ENCODE peak calls at places on chromosome 19, in ten cellular contexts. N is brain microvascular endothelial cell, I is body of pancreas, C is left ventricle myocardium inferior, G is fibroblast of villous mesenchyme, U is fibroblast of the aortic adventitia, T is Peyer's patch, V is IMR-90, J is ovary, S is dorsolateral prefrontal cortex. Z is an unnamed sample.

GRCh38 chr19:56946164-56946563 is 105.6 kb upstream of the PEG3 start:
- DNase-seq in N (no peak), I (no peak), C (no peak), G (no peak), U (no peak), T (no peak), V (no peak), J (peak), S (peak), Z (no peak)

GRCh38 chr19:12646551-12646950 is 20.0 kb downstream of the MAN2B1 start:
- DNase-seq in N (no peak), I (no peak), C (no peak), G (no peak), U (no peak), T (no peak), V (no peak), J (no peak), S (no peak), Z (no peak)

GRCh38 chr19:28977826-28978225 is 235.1 kb downstream of the UQCRFS1 start:
- DNase-seq in N (no peak), I (no peak), C (no peak), G (no peak), U (no peak), T (no peak), V (no peak), J (no peak), S (no peak), Z (no peak)

GRCh38 chr19:47158367-47158791 is 27.7 kb downstream of the SAE1 start:
- DNase-seq in N (no peak), I (no peak), C (no peak), G (no peak), U (no peak), T (no peak), V (no peak), J (no peak), S (no peak), Z (no peak)

GRCh38 chr19:49333426-49334288 is 1.5 kb upstream of the CD37 start:
- DNase-seq in N (no peak), I (no peak), C (no peak), G (peak), U (no peak), T (no peak), V (peak), J (peak), S (no peak), Z (no peak)

GRCh38 chr19:7832009-7832408 is 2.0 kb downstream of the EVI5L start:
- DNase-seq in N (no peak), I (no peak), C (no peak), G (no peak), U (no peak), T (no peak), V (no peak), J (no peak), S (no peak), Z (no peak)

GRCh38 chr19:49997709-49998108 is 27.5 kb downstream of the VRK3 start:
- DNase-seq in N (peak), I (no peak), C (no peak), G (peak), U (peak), T (no peak), V (peak), J (no peak), S (no peak), Z (no peak)

GRCh38 chr19:16324384-16325160 is at the start of gene KLF2:
- DNase-seq in N (peak), I (peak), C (peak), G (peak), U (peak), T (peak), V (peak), J (peak), S (peak), Z (peak)

GRCh38 chr19:4097501-4097900 is 26.4 kb downstream of the MAP2K2 start:
- DNase-seq in N (no peak), I (no peak), C (peak), G (no peak), U (no peak), T (no peak), V (no peak), J (no peak), S (no peak), Z (no peak)

GRCh38 chr19:15479391-15480345 is at the start of gene PGLYRP2:
- DNase-seq in N (no peak), I (peak), C (no peak), G (no peak), U (no peak), T (no peak), V (no peak), J (no peak), S (peak), Z (no peak)

GRCh38 chr19:7757358-7757757 is 5.7 kb upstream of the CLEC4M start:
- DNase-seq in N (no peak), I (no peak), C (no peak), G (no peak), U (no peak), T (no peak), V (no peak), J (no peak), S (no peak), Z (no peak)

DNA sequence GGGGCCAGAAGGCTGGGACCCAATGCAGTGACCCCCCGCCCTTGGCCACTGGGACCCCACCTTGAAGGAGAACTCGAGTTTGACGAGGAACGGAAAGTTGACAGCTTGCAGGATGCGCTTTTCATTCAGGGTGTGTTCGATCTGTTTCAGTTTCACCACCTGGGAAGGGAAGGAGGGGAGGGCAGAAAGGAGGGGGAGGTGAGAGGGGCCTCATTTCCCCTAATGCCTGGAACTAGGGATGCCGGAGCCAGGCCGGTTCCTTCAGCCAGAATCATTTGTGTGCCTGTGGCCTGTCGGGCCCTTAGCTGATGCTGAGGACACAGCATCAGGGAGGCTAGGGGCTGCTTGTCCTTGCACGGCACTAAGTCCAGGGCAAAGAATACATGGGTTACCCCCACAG is 12.2 kb upstream of the SAMD1 start:
- DNase-seq in N (no peak), I (no peak), C (no peak), G (no peak), U (no peak), T (no peak), V (no peak), J (no peak), S (no peak), Z (no peak)
- H3K4me3 ChIP-seq in N (no peak), I (no peak), C (no peak), G (no peak), U (no peak), T (no peak), V (no peak), J (no peak), S (no peak), Z (no peak)

GRCh38 chr19:1429750-1430149 is 8.4 kb upstream of the RPS15 start:
- DNase-seq in N (no peak), I (no peak), C (peak), G (peak), U (no peak), T (peak), V (no peak), J (no peak), S (no peak), Z (no peak)

GRCh38 chr19:1431759-1432506 is 6.3 kb upstream of the RPS15 start:
- DNase-seq in N (no peak), I (no peak), C (no peak), G (no peak), U (no peak), T (no peak), V (no peak), J (no peak), S (no peak), Z (no peak)

GRCh38 chr19:1432507-1432887 is 5.7 kb upstream of the RPS15 start:
- DNase-seq in N (no peak), I (no peak), C (no peak), G (no peak), U (no peak), T (no peak), V (no peak), J (no peak), S (no peak), Z (no peak)

GRCh38 chr19:1428738-1429391 is 9.3 kb upstream of the RPS15 start:
- DNase-seq in N (no peak), I (no peak), C (no peak), G (no peak), U (no peak), T (no peak), V (no peak), J (no peak), S (no peak), Z (no peak)

DNA sequence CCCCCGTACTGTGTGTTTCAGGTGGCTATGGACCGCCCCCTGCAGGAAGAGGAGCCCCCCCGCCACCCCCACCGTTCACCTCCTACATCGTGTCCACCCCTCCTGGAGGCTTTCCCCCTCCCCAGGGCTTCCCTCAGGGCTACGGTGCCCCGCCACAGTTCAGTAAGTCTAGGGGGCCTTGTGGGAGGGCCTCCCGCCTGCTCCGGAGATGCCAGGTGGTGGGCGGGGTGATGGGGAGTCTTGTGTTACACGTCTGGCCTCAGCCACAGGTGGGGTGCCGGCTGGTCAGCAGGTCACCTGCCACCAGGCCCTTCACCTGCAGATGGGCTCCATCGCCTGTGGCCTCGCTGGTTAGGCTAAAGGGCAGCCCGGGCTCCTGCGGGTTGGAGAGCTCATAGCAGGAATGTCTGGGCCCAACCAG is 8.0 kb upstream of the RPS15 start:
- DNase-seq in N (no peak), I (no peak), C (no peak), G (no peak), U (no peak), T (no peak), V (no peak), J (no peak), S (no peak), Z (no peak)
- H3K4me3 ChIP-seq in N (no peak), I (no peak), C (no peak), G (no peak), U (no peak), T (no peak), V (no peak), J (no peak), S (no peak), Z (no peak)

DNA sequence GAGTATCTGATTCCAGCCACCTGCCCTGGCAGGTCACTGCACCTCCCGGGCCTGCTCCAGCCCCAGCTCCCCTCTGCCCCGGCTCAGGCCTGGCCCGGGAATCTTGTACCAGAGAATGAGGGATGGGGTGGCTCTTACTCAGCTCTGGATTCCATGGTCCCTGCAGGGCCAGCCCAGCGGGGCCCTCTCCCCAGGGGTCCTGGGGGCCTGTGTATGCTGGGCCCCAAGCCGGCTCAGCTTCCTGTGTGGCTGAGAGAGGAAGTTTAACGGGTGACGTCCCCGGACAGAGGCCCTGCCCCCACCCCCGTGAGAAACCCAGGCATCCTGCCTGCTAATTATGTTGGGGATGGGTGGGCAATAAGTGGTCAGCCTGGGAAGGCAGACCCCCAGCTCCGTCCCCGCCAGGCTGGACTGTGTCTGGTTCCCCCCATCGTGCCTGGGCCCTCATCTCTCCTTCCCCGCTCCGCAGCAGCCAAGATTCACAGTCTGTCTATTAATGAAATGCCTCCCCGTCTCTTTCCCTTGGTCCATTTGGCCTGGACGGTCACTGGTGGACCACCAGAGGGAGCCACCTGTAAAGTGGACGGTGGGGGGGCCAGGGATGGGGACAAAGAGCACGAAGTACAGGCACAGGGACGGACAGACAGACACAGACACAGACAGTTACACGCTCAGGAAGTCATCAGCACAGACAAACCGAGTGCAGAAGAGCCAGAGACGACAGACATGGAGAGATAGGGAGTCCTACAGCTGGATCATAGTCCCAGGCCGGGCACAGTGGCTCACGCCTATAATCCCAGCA is at the start of gene DENND1C:
- DNase-seq in N (no peak), I (peak), C (no peak), G (no peak), U (no peak), T (no peak), V (no peak), J (no peak), S (no peak), Z (no peak)
- H3K4me3 ChIP-seq in N (no peak), I (no peak), C (peak), G (no peak), U (no peak), T (peak), V (no peak), J (no peak), S (peak), Z (no peak)

DNA sequence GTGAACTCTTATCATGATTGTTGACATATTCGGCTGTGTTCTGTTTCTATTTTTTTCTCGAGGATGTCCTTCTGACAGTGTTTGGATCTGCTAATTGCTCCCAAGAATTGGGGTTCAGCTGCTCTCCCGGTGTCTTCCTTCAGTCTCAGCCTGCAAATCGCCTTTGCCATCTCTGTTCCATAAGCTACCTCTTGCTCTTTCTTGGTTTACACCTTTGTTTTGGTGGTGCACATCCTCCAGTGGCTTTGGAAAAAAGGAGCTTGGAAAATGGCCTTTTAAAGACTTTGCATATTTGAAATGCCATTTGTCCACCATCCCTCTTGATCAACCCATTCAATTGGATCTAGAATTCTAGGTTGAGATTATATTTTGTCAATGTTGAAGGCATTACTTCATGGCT is 137.2 kb downstream of the URI1 start:
- DNase-seq in N (no peak), I (no peak), C (no peak), G (no peak), U (no peak), T (no peak), V (no peak), J (no peak), S (no peak), Z (no peak)
- H3K4me3 ChIP-seq in N (no peak), I (no peak), C (no peak), G (no peak), U (no peak), T (no peak), V (no peak), J (no peak), S (no peak), Z (no peak)

DNA sequence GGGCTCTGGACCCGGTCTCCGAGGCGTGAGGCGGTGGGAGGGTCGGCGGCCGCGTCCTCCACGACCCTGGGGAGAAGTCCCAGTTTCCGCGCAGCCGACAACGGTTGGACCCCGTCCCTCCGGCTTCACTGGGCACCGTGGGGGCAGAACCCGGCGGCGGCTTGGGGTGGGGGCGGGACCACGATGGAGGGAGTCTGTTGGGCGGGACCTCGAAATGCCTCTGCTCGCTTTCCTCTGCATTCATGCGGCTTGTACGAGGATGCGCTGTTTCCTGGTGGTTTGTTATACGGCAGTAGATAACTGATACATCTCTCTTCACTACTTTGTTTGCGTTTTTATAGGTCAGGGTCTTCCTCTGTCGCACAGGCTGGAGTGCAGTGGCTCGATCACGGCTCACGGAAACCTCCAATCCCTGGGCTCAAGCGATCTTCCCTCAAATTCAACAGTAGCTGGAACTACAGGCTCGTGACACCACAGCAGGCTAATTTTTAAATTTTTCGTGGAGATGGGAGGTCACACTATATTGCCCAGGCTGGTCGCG is 24.6 kb upstream of the ZNF846 start:
- DNase-seq in N (peak), I (peak), C (peak), G (peak), U (peak), T (no peak), V (peak), J (peak), S (peak), Z (peak)
- H3K4me3 ChIP-seq in N (peak), I (peak), C (peak), G (peak), U (peak), T (peak), V (peak), J (peak), S (peak), Z (peak)

GRCh38 chr19:3075605-3076431 is 13.5 kb upstream of the TLE5 start:
- DNase-seq in N (no peak), I (peak), C (peak), G (no peak), U (no peak), T (peak), V (no peak), J (peak), S (no peak), Z (no peak)
- H3K4me3 ChIP-seq in N (peak), I (no peak), C (no peak), G (no peak), U (peak), T (no peak), V (peak), J (no peak), S (peak), Z (no peak)

GRCh38 chr19:38657633-38658222 is 10.3 kb downstream of the ACTN4 start:
- DNase-seq in N (peak), I (no peak), C (no peak), G (peak), U (peak), T (no peak), V (peak), J (no peak), S (no peak), Z (peak)
- H3K4me3 ChIP-seq in N (no peak), I (no peak), C (peak), G (no peak), U (no peak), T (no peak), V (no peak), J (no peak), S (no peak), Z (no peak)

GRCh38 chr19:53553159-53553558 is 15.2 kb downstream of the ZNF331 start:
- DNase-seq in N (no peak), I (no peak), C (no peak), G (no peak), U (no peak), T (no peak), V (peak), J (no peak), S (no peak), Z (no peak)
- H3K4me3 ChIP-seq in N (no peak), I (no peak), C (peak), G (no peak), U (no peak), T (no peak), V (no peak), J (no peak), S (no peak), Z (no peak)

GRCh38 chr19:54391589-54392061 is 23.6 kb upstream of the TTYH1 start:
- DNase-seq in N (peak), I (no peak), C (no peak), G (no peak), U (no peak), T (no peak), V (no peak), J (no peak), S (no peak), Z (no peak)
- H3K4me3 ChIP-seq in N (no peak), I (no peak), C (no peak), G (no peak), U (no peak), T (no peak), V (no peak), J (no peak), S (no peak), Z (no peak)